ENCODE peak calls at places on chromosomes 1 and 21, in six cellular contexts. G is WTC11, K is H1, H is HCT116, M is A549, C is endothelial cell of umbilical vein. T is an unnamed sample.

GRCh38 chr21:26490771-26491170 is 82.3 kb downstream of the CYYR1 start:
- DNase-seq in M (no peak), K (no peak), C (no peak), G (no peak), H (no peak), T (no peak)

GRCh38 chr1:115807723-115808122 is 33.2 kb downstream of the NHLH2 start:
- DNase-seq in G (peak), M (peak), H (peak), K (no peak), C (peak), T (peak)

GRCh38 chr1:106700151-106700550 is 356.3 kb upstream of the PRMT6 start:
- DNase-seq in H (no peak), G (no peak), C (no peak), M (no peak), K (no peak), T (no peak)

GRCh38 chr1:14810631-14811325 is 212.3 kb downstream of the KAZN start:
- DNase-seq in H (no peak), G (no peak), M (no peak), K (no peak), C (no peak), T (no peak)

GRCh38 chr1:58465825-58466617 is 80.5 kb downstream of the OMA1 start:
- DNase-seq in M (no peak), G (no peak), K (no peak), C (no peak), H (no peak), T (no peak)

GRCh38 chr1:13801711-13802486 is 101.9 kb downstream of the PRDM2 start:
- DNase-seq in G (no peak), C (no peak), H (no peak), K (no peak), M (no peak), T (no peak)

GRCh38 chr1:38209986-38210385 is 163.4 kb upstream of the POU3F1 start:
- DNase-seq in M (no peak), G (no peak), H (no peak), C (no peak), K (no peak), T (no peak)

GRCh38 chr21:45504021-45504515 is 38.2 kb downstream of the SLC19A1 start:
- DNase-seq in C (no peak), G (no peak), K (no peak), M (no peak), H (no peak), T (no peak)

GRCh38 chr1:175683491-175684175 is 59.8 kb downstream of the TNR start:
- DNase-seq in C (no peak), M (no peak), K (no peak), G (no peak), H (no peak), T (no peak)

GRCh38 chr1:164689672-164690655 is 131.0 kb downstream of the PBX1 start:
- DNase-seq in H (no peak), C (no peak), K (no peak), G (no peak), M (no peak), T (no peak)

GRCh38 chr1:113439272-113439660 is 49.0 kb downstream of the MAGI3 start:
- DNase-seq in K (no peak), G (no peak), C (no peak), M (no peak), H (no peak), T (no peak)

GRCh38 chr1:168621356-168621755 is 45.0 kb downstream of the XCL1 start:
- DNase-seq in K (no peak), C (no peak), H (no peak), G (no peak), M (no peak), T (no peak)

GRCh38 chr1:230696722-230697432 is 17.0 kb downstream of the AGT start:
- DNase-seq in K (no peak), C (no peak), G (no peak), M (no peak), H (no peak), T (no peak)

GRCh38 chr1:245614476-245614875 is 459.7 kb downstream of the KIF26B start:
- DNase-seq in C (no peak), H (no peak), K (no peak), G (no peak), M (no peak), T (no peak)

GRCh38 chr1:230426246-230427101 is at the start of gene PGBD5:
- DNase-seq in G (peak), M (peak), H (no peak), K (peak), C (peak), T (peak)

GRCh38 chr1:114688526-114688925 is 6.8 kb downstream of the AMPD1 start:
- DNase-seq in C (no peak), G (no peak), M (no peak), K (no peak), H (no peak), T (no peak)

GRCh38 chr1:171486048-171486519 is 754 bp downstream of the PRRC2C start:
- DNase-seq in K (no peak), C (peak), G (no peak), M (peak), H (peak), T (peak)

GRCh38 chr1:109914587-109915240 is 4.1 kb downstream of the CSF1 start:
- DNase-seq in K (no peak), M (no peak), G (no peak), H (no peak), C (no peak), T (no peak)

GRCh38 chr1:56453016-56453721 is 126.2 kb downstream of the PLPP3 start:
- DNase-seq in K (no peak), C (no peak), G (no peak), M (no peak), H (no peak), T (no peak)

GRCh38 chr1:243462929-243463697 is 207.3 kb downstream of the SDCCAG8 start:
- DNase-seq in C (no peak), H (no peak), G (no peak), M (no peak), K (no peak), T (no peak)

GRCh38 chr1:11653616-11654570 is at the start of gene FBXO2:
- DNase-seq in C (no peak), K (no peak), M (no peak), H (peak), G (no peak), T (no peak)

GRCh38 chr21:42411197-42411869 is 7.6 kb downstream of the UBASH3A start:
- DNase-seq in C (no peak), H (no peak), G (peak), K (no peak), M (no peak), T (no peak)

GRCh38 chr21:41726630-41726969 is 40.3 kb downstream of the RIPK4 start:
- DNase-seq in K (no peak), G (no peak), H (no peak), C (no peak), M (no peak), T (no peak)

GRCh38 chr1:94044290-94044790 is 76.6 kb downstream of the ABCA4 start:
- DNase-seq in C (peak), H (no peak), M (no peak), G (no peak), K (no peak), T (peak)

GRCh38 chr1:8170059-8170835 is 144.1 kb upstream of the ERRFI1 start:
- DNase-seq in G (no peak), C (no peak), M (no peak), K (no peak), H (no peak), T (no peak)

GRCh38 chr1:218664385-218665170 is 319.4 kb downstream of the TGFB2 start:
- DNase-seq in M (peak), K (no peak), C (peak), G (no peak), H (no peak), T (no peak)

GRCh38 chr1:103180660-103181059 is 72.3 kb upstream of the COL11A1 start:
- DNase-seq in H (no peak), G (no peak), M (no peak), K (no peak), C (no peak), T (no peak)

GRCh38 chr1:186735463-186735862 is 55.2 kb upstream of the PTGS2 start:
- DNase-seq in C (peak), M (no peak), H (no peak), K (no peak), G (no peak), T (no peak)

GRCh38 chr1:156492013-156492590 is 8.5 kb downstream of the MEF2D start:
- DNase-seq in G (no peak), C (no peak), K (no peak), M (no peak), H (no peak), T (no peak)

GRCh38 chr1:179955318-179955638 is 668 bp downstream of the CEP350 start:
- DNase-seq in K (no peak), M (peak), H (no peak), C (peak), G (no peak), T (no peak)

GRCh38 chr1:212607924-212608208 is 695 bp upstream of the ATF3 start:
- DNase-seq in M (no peak), H (no peak), C (no peak), K (no peak), G (no peak), T (no peak)

GRCh38 chr1:62849031-62849430 is 65.1 kb downstream of the ATG4C start:
- DNase-seq in C (no peak), K (no peak), M (peak), G (no peak), H (no peak), T (no peak)
- TF ChIP-seq CTCF in C (no peak), K (peak), M (no peak), G (no peak), H (peak), T (no peak)

GRCh38 chr1:39431927-39432326 is 59.5 kb upstream of the BMP8A start:
- DNase-seq in K (no peak), G (no peak), C (peak), H (no peak), M (no peak), T (no peak)

GRCh38 chr1:39427369-39427768 is 64.1 kb upstream of the BMP8A start:
- DNase-seq in K (no peak), M (no peak), C (no peak), G (no peak), H (no peak), T (no peak)

GRCh38 chr1:39425151-39425550 is 66.3 kb upstream of the BMP8A start:
- DNase-seq in H (no peak), K (no peak), M (no peak), G (no peak), C (no peak), T (no peak)

GRCh38 chr1:39425634-39426033 is 65.8 kb upstream of the BMP8A start:
- DNase-seq in C (no peak), M (no peak), G (no peak), H (no peak), K (no peak), T (no peak)

GRCh38 chr1:39427912-39428311 is 63.5 kb upstream of the BMP8A start:
- DNase-seq in G (no peak), C (no peak), K (no peak), H (no peak), M (no peak), T (no peak)
- TF ChIP-seq MAX in G (no peak), C (no peak), K (no peak), H (no peak), M (no peak), T (no peak)

GRCh38 chr1:235617808-235618207 is 31.8 kb downstream of the GNG4 start:
- DNase-seq in K (no peak), H (no peak), C (no peak), G (no peak), M (no peak), T (no peak)
- TF ChIP-seq CTCF in K (no peak), H (peak), C (no peak), G (no peak), M (no peak), T (peak)

DNA sequence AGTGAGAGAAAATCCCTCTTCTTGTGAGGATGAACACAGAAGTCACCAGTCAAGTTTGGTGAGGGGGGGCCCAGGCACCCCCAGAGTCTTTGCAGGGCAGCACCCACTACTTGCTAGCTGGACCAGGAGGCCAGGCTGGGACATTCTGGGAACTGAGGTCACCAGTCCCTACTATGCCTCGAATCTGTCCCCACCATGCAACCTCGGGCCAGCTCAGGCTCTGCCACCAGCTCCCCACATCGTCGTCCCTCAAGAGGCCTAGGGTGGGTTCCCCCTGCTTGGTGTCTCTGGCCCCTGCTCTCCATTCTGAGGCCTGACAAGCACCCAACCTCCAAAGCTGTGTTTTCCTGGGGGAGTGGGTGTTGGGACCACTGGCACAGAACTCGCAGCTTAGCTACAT is 22.2 kb upstream of the ZNF678 start:
- DNase-seq in M (no peak), K (no peak), C (no peak), H (no peak), G (no peak), T (no peak)
- TF ChIP-seq MAX in M (no peak), K (no peak), C (no peak), H (no peak), G (no peak), T (no peak)

GRCh38 chr1:216559359-216559758 is 136.1 kb upstream of the USH2A start:
- DNase-seq in M (no peak), C (no peak), K (no peak), G (no peak), H (no peak), T (no peak)

GRCh38 chr1:216560527-216560926 is 137.3 kb upstream of the USH2A start:
- DNase-seq in M (no peak), H (no peak), G (no peak), K (no peak), C (no peak), T (no peak)

GRCh38 chr1:216566809-216567208 is 143.6 kb upstream of the USH2A start:
- DNase-seq in H (no peak), K (no peak), C (no peak), M (no peak), G (no peak), T (peak)

GRCh38 chr1:216563096-216563495 is 139.8 kb upstream of the USH2A start:
- DNase-seq in G (no peak), H (no peak), K (no peak), M (no peak), C (no peak), T (no peak)

DNA sequence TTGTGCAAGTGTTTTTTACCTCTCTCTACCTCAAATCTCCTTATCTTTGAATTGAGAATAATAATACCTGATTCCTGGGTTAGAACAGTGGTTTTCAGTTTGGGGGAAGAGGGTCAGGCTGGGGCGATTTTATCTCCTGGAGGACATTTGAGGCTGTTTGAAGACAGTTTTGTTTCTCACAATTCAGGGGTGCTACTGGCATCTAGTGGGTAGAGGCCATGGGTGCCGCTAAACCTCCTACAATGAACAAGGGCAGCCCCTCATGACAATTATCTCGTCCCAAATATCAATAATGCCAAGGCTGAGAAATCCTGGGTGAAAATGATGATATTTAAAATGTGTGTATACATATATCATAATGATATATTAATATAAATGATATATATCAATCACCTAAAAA is 139.1 kb upstream of the USH2A start:
- DNase-seq in K (no peak), M (no peak), G (peak), C (no peak), H (no peak), T (no peak)
- TF ChIP-seq CTCF in K (peak), M (no peak), G (no peak), C (no peak), H (no peak), T (no peak)

GRCh38 chr1:30445449-30445848 is 277.9 kb downstream of the MATN1 start:
- DNase-seq in K (no peak), M (no peak), H (no peak), C (no peak), G (no peak), T (no peak)

GRCh38 chr1:30447701-30448100 is 275.7 kb downstream of the MATN1 start:
- DNase-seq in C (no peak), G (no peak), H (no peak), K (no peak), M (no peak), T (no peak)

GRCh38 chr1:30446100-30446499 is 277.3 kb downstream of the MATN1 start:
- DNase-seq in H (no peak), K (no peak), C (no peak), M (no peak), G (no peak), T (no peak)

GRCh38 chr1:30447080-30447479 is 276.3 kb downstream of the MATN1 start:
- DNase-seq in G (no peak), C (no peak), H (no peak), K (no peak), M (no peak), T (no peak)

GRCh38 chr1:30446508-30446907 is 276.9 kb downstream of the MATN1 start:
- DNase-seq in G (no peak), K (no peak), M (no peak), C (no peak), H (no peak), T (no peak)
- TF ChIP-seq MAX in G (no peak), K (no peak), M (no peak), C (no peak), H (no peak), T (no peak)

DNA sequence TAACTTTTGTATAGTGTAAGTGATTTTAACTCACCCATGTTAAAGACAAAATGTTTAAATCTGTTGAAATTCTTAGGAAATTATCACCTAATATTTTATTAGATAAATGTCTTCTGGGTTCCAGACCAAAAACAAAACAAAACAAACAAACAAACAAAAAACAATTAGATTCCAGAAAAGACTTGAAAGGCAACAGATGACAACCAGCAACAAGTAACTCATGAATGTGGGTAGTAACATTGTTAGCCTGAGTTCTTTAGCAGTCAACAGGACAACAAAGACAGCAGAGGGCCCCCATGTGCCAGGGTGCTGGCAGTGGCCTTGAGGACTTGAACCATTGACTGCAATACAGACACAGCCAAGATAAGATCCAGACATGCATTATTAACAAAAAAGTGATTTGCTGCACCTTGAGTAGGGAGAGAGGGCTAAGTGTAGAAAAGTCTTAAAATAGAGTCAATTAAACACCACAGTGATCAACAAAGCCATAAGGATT is 2.4 kb upstream of the CD247 start:
- DNase-seq in G (no peak), K (no peak), C (no peak), H (no peak), M (no peak), T (peak)
- TF ChIP-seq CTCF in G (no peak), K (peak), C (no peak), H (peak), M (no peak), T (peak)

T was measured in NB4.